ENCODE peak calls at places on chromosome 13, in nine cellular contexts. O, Y, F, E, A, L, S, M and D are unnamed samples.

GRCh38 chr13:97905517-97905916 is 48.0 kb upstream of the IPO5 start:
- DNase-seq in O (no peak), Y (no peak), F (no peak), E (no peak), A (no peak), L (no peak), S (no peak), M (no peak), D (no peak)

GRCh38 chr13:29923554-29924481 is 73.4 kb upstream of the UBL3 start:
- DNase-seq in O (peak), Y (peak), F (peak), E (peak), A (peak), L (peak), S (peak), M (no peak), D (peak)

GRCh38 chr13:75445717-75446529 is 36.0 kb downstream of the TBC1D4 start:
- DNase-seq in O (no peak), Y (no peak), F (no peak), E (no peak), A (no peak), L (no peak), S (no peak), M (no peak), D (no peak)

GRCh38 chr13:97228850-97229521 is 6.9 kb downstream of the MBNL2 start:
- DNase-seq in O (no peak), Y (no peak), F (no peak), E (no peak), A (no peak), L (no peak), S (no peak), M (no peak), D (no peak)

GRCh38 chr13:44191504-44192171 is 182.0 kb upstream of the SERP2 start:
- DNase-seq in O (peak), Y (peak), F (peak), E (no peak), A (peak), L (no peak), S (no peak), M (peak), D (peak)

GRCh38 chr13:46648166-46648607 is 95.2 kb downstream of the LRCH1 start:
- DNase-seq in O (no peak), Y (peak), F (peak), E (no peak), A (no peak), L (no peak), S (no peak), M (peak), D (no peak)

GRCh38 chr13:67557642-67558241 is 327.6 kb upstream of the PCDH9 start:
- DNase-seq in O (no peak), Y (no peak), F (no peak), E (no peak), A (no peak), L (no peak), S (no peak), M (no peak), D (no peak)

GRCh38 chr13:74891610-74892009 is 590.4 kb downstream of the TBC1D4 start:
- DNase-seq in O (no peak), Y (no peak), F (no peak), E (no peak), A (no peak), L (no peak), S (peak), M (no peak), D (no peak)

GRCh38 chr13:42215578-42216421 is 56.2 kb upstream of the AKAP11 start:
- DNase-seq in O (peak), Y (peak), F (no peak), E (no peak), A (no peak), L (no peak), S (no peak), M (peak), D (peak)

GRCh38 chr13:46076827-46077226 is 24.3 kb upstream of the ZC3H13 start:
- DNase-seq in O (no peak), Y (no peak), F (no peak), E (no peak), A (no peak), L (no peak), S (no peak), M (no peak), D (no peak)

GRCh38 chr13:46146898-46147297 is 35.1 kb downstream of the LCP1 start:
- DNase-seq in O (no peak), Y (peak), F (no peak), E (no peak), A (no peak), L (no peak), S (no peak), M (peak), D (peak)

GRCh38 chr13:93233997-93234416 is 7.4 kb downstream of the GPC6 start:
- DNase-seq in O (no peak), Y (peak), F (no peak), E (no peak), A (no peak), L (no peak), S (no peak), M (no peak), D (peak)

GRCh38 chr13:113117335-113117872 is 5.2 kb upstream of the F10 start:
- DNase-seq in O (no peak), Y (no peak), F (peak), E (no peak), A (no peak), L (no peak), S (no peak), M (no peak), D (peak)

GRCh38 chr13:26998265-26998664 is 173.3 kb downstream of the USP12 start:
- DNase-seq in O (no peak), Y (no peak), F (no peak), E (no peak), A (no peak), L (no peak), S (no peak), M (no peak), D (no peak)

GRCh38 chr13:55534306-55534705 is 1606.4 kb upstream of the PRR20A start:
- DNase-seq in O (no peak), Y (no peak), F (no peak), E (no peak), A (no peak), L (no peak), S (no peak), M (no peak), D (no peak)

GRCh38 chr13:75685239-75685697 is 49.1 kb downstream of the LMO7 start:
- DNase-seq in O (no peak), Y (peak), F (no peak), E (no peak), A (no peak), L (no peak), S (no peak), M (no peak), D (peak)

GRCh38 chr13:84844473-84844872 is 954.7 kb downstream of the SLITRK6 start:
- DNase-seq in O (no peak), Y (no peak), F (no peak), E (no peak), A (no peak), L (no peak), S (no peak), M (no peak), D (no peak)

GRCh38 chr13:19864018-19864338 is 529 bp upstream of the ZMYM5 start:
- DNase-seq in O (peak), Y (no peak), F (peak), E (no peak), A (peak), L (peak), S (no peak), M (peak), D (no peak)

GRCh38 chr13:61078976-61079770 is 336.5 kb downstream of the PCDH20 start:
- DNase-seq in O (no peak), Y (no peak), F (no peak), E (no peak), A (no peak), L (no peak), S (no peak), M (no peak), D (no peak)

GRCh38 chr13:99982021-99982740 is 597 bp downstream of the ZIC2 start:
- DNase-seq in O (no peak), Y (no peak), F (no peak), E (no peak), A (no peak), L (no peak), S (no peak), M (no peak), D (no peak)

GRCh38 chr13:113981201-113981605 is 7.3 kb upstream of the C13orf46 start:
- DNase-seq in O (no peak), Y (no peak), F (peak), E (no peak), A (no peak), L (peak), S (peak), M (no peak), D (no peak)

GRCh38 chr13:41562541-41563178 is 105.3 kb downstream of the RGCC start:
- DNase-seq in O (no peak), Y (no peak), F (no peak), E (no peak), A (no peak), L (no peak), S (no peak), M (no peak), D (no peak)

GRCh38 chr13:46184277-46184699 is 2.3 kb upstream of the LCP1 start:
- DNase-seq in O (peak), Y (peak), F (peak), E (peak), A (peak), L (no peak), S (no peak), M (peak), D (peak)

GRCh38 chr13:40363653-40364052 is 302.8 kb downstream of the FOXO1 start:
- DNase-seq in O (no peak), Y (no peak), F (no peak), E (no peak), A (no peak), L (no peak), S (no peak), M (no peak), D (no peak)
- TF ChIP-seq CTCF in O (no peak), Y (no peak), F (no peak), E (no peak), A (no peak), L (no peak), S (no peak), M (no peak), D (no peak)

GRCh38 chr13:50123862-50124535 is 108.8 kb downstream of the KCNRG start:
- DNase-seq in O (peak), Y (peak), F (peak), E (peak), A (peak), L (peak), S (peak), M (no peak), D (peak)
- TF ChIP-seq CTCF in O (no peak), Y (peak), F (no peak), E (no peak), A (no peak), L (peak), S (no peak), M (peak), D (no peak)

DNA sequence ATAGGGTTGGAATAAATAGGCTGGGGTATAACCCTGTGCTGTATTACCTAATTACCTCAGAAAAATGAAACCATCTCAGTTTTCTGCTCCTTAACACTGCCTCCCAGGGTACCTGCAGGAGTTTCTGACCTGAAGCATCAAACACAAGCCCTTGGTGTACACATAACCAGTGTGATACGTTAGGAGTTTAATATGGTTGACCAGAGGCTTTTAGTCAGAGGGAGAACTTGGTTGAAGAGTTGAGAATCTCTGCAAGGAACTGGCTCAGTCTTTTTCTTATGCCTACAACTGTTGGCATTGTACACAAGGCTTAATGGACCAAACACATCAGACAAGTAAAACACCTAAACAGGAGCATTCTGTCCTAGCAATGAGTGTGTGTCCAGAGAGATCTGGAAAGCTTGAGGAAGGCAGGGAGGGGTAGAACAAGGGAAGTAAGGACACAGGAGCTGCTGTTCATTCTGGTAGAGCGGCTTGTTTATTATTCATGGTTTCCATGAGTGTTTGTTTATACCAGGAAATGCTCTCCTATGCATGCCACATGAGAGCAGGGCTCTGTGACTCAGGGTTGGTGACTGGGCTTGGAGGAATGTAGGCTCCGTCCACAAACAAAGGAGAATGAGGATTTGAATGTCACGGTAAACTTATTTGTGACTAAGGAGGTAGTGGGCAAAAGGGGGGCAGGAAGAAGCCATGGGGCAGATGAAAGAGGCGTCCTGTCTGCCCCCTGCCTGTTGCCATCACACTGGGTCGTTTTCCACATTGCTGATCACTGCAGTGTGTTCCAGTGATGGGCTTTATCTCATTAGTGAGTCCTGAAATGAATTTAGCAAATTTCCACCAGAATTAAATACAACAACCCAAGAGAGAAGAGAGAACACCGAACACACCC is 11.9 kb upstream of the SPATA13 start:
- DNase-seq in O (no peak), Y (peak), F (peak), E (no peak), A (no peak), L (no peak), S (peak), M (no peak), D (peak)
- TF ChIP-seq CTCF in O (no peak), Y (peak), F (no peak), E (no peak), A (no peak), L (no peak), S (peak), M (no peak), D (peak)

GRCh38 chr13:52450793-52451116 is 321 bp upstream of the VPS36 start:
- DNase-seq in O (no peak), Y (no peak), F (no peak), E (no peak), A (no peak), L (no peak), S (no peak), M (no peak), D (no peak)
- TF ChIP-seq CTCF in O (no peak), Y (peak), F (peak), E (no peak), A (peak), L (no peak), S (no peak), M (no peak), D (no peak)

GRCh38 chr13:101939370-101939769 is 462.5 kb downstream of the FGF14 start:
- DNase-seq in O (no peak), Y (no peak), F (no peak), E (no peak), A (no peak), L (no peak), S (no peak), M (no peak), D (no peak)

GRCh38 chr13:101941095-101941777 is 460.6 kb downstream of the FGF14 start:
- DNase-seq in O (no peak), Y (peak), F (no peak), E (no peak), A (no peak), L (no peak), S (no peak), M (no peak), D (no peak)

GRCh38 chr13:101942038-101942437 is 459.8 kb downstream of the FGF14 start:
- DNase-seq in O (no peak), Y (peak), F (no peak), E (no peak), A (no peak), L (no peak), S (peak), M (peak), D (no peak)

GRCh38 chr13:101945435-101945834 is 456.4 kb downstream of the FGF14 start:
- DNase-seq in O (no peak), Y (peak), F (no peak), E (no peak), A (no peak), L (no peak), S (no peak), M (no peak), D (peak)

GRCh38 chr13:101942535-101943157 is 459.2 kb downstream of the FGF14 start:
- DNase-seq in O (no peak), Y (no peak), F (no peak), E (no peak), A (no peak), L (no peak), S (no peak), M (no peak), D (no peak)
- TF ChIP-seq CTCF in O (no peak), Y (no peak), F (no peak), E (no peak), A (no peak), L (peak), S (peak), M (no peak), D (no peak)

GRCh38 chr13:37608750-37609339 is 10.3 kb upstream of the POSTN start:
- DNase-seq in O (no peak), Y (no peak), F (no peak), E (no peak), A (no peak), L (no peak), S (no peak), M (no peak), D (no peak)
- TF ChIP-seq CTCF in O (no peak), Y (peak), F (no peak), E (no peak), A (no peak), L (peak), S (peak), M (peak), D (peak)

DNA sequence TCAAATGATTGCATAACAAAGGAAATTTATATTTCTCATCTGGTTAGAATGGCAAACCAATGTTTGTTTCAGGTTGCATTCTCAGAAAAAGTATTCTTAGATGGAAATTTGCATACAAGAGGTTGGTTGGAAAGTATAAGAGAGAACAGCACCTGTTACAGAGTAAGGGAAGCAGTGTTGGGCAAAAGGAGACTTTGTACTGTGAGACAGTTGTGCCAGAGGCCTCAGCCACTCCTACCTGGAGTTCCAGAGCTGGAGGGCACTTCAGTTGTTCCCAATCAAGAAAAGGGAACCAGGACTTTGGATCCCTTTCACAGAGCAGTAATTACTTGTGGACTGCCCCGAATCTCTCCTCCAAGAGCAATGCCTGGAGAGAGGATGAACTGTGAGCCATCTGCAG is 81.8 kb downstream of the SPRY2 start:
- DNase-seq in O (no peak), Y (no peak), F (no peak), E (no peak), A (no peak), L (no peak), S (no peak), M (no peak), D (no peak)
- TF ChIP-seq CTCF in O (no peak), Y (no peak), F (no peak), E (no peak), A (no peak), L (no peak), S (no peak), M (no peak), D (no peak)

GRCh38 chr13:47832458-47832972 is 168.6 kb downstream of the SUCLA2 start:
- DNase-seq in O (no peak), Y (no peak), F (no peak), E (no peak), A (no peak), L (no peak), S (no peak), M (no peak), D (no peak)
- TF ChIP-seq CTCF in O (no peak), Y (peak), F (no peak), E (peak), A (no peak), L (no peak), S (peak), M (no peak), D (peak)

GRCh38 chr13:85864963-85865530 is 65.8 kb upstream of the SLITRK6 start:
- DNase-seq in O (no peak), Y (peak), F (no peak), E (no peak), A (no peak), L (no peak), S (no peak), M (no peak), D (peak)
- TF ChIP-seq CTCF in O (no peak), Y (peak), F (no peak), E (peak), A (no peak), L (no peak), S (peak), M (peak), D (peak)